ENCODE peak calls at places on chromosomes 6 and 20, in four cellular contexts. S, W, G and N are unnamed samples.

GRCh38 chr6:72552938-72553337 is 68.9 kb upstream of the KCNQ5 start:
- DNase-seq in W (no peak), G (no peak), S (no peak), N (no peak)

GRCh38 chr6:107539849-107540464 is 50.0 kb downstream of the SOBP start:
- DNase-seq in G (no peak), W (no peak), S (no peak), N (no peak)

GRCh38 chr20:21151791-21152190 is 25.9 kb downstream of the KIZ start:
- DNase-seq in S (no peak), W (no peak), G (no peak), N (no peak)

GRCh38 chr6:1404066-1404712 is 14.8 kb downstream of the FOXF2 start:
- DNase-seq in G (no peak), W (no peak), S (no peak), N (no peak)

GRCh38 chr6:49949062-49949461 is 14.9 kb downstream of the DEFB114 start:
- DNase-seq in G (no peak), W (no peak), S (no peak), N (no peak)

GRCh38 chr20:35837577-35838195 is 65.9 kb downstream of the PHF20 start:
- DNase-seq in W (no peak), G (no peak), S (no peak), N (no peak)

GRCh38 chr20:59765599-59766177 is 161.3 kb downstream of the PHACTR3 start:
- DNase-seq in G (no peak), W (no peak), S (no peak), N (no peak)

GRCh38 chr20:33277471-33278441 is 5.3 kb upstream of the BPIFB1 start:
- DNase-seq in S (peak; percentile 53), G (no peak), W (no peak), N (no peak)

GRCh38 chr20:38685853-38686473 is 38.3 kb upstream of the SLC32A1 start:
- DNase-seq in G (peak; percentile 34), W (no peak), S (peak; percentile 63), N (no peak)

GRCh38 chr6:39113788-39114187 is 1.2 kb downstream of the SAYSD1 start:
- DNase-seq in S (no peak), G (no peak), W (no peak), N (no peak)

GRCh38 chr6:411402-412145 is 20.0 kb downstream of the IRF4 start:
- DNase-seq in W (no peak), S (no peak), G (no peak), N (no peak)

GRCh38 chr6:168865-169455 is 123.3 kb upstream of the DUSP22 start:
- DNase-seq in W (no peak), G (peak; percentile 20), S (peak; percentile 59), N (peak; percentile 42)

GRCh38 chr6:55636406-55637102 is 57.6 kb upstream of the HMGCLL1 start:
- DNase-seq in W (no peak), G (peak; percentile 25), S (no peak), N (no peak)

GRCh38 chr6:115901896-115902295 is 158.8 kb downstream of the FRK start:
- DNase-seq in G (no peak), S (no peak), W (no peak), N (no peak)

GRCh38 chr6:100217225-100217624 is 223.2 kb upstream of the MCHR2 start:
- DNase-seq in W (no peak), S (no peak), G (no peak), N (no peak)

GRCh38 chr6:63923139-63923739 is 287.6 kb downstream of the PHF3 start:
- DNase-seq in S (peak; percentile 52), W (no peak), G (peak; percentile 7), N (peak; percentile 47)

GRCh38 chr20:16713056-16713455 is 16.8 kb upstream of the SNRPB2 start:
- DNase-seq in S (no peak), G (no peak), W (no peak), N (no peak)

GRCh38 chr20:25461281-25461650 is 53.8 kb downstream of the GINS1 start:
- DNase-seq in S (no peak), W (no peak), G (no peak), N (no peak)

GRCh38 chr6:15299430-15300131 is 53.7 kb downstream of the JARID2 start:
- DNase-seq in S (peak; percentile 60), G (no peak), W (peak; percentile 90), N (no peak)

GRCh38 chr20:50729925-50730764 is 1.2 kb upstream of the PARD6B start:
- DNase-seq in S (peak; percentile 55), G (no peak), W (no peak), N (peak; percentile 28)

GRCh38 chr6:91271807-91272206 is 684.9 kb upstream of the MAP3K7 start:
- DNase-seq in G (no peak), S (no peak), W (no peak), N (no peak)

GRCh38 chr6:72111611-72112010 is 225.3 kb downstream of the RIMS1 start:
- DNase-seq in G (no peak), W (no peak), S (no peak), N (no peak)

GRCh38 chr6:56101141-56101553 is 146.2 kb downstream of the COL21A1 start:
- DNase-seq in W (no peak), S (peak; percentile 48), G (peak; percentile 9), N (no peak)

GRCh38 chr6:45555981-45556771 is 178.4 kb upstream of the SUPT3H start:
- DNase-seq in G (no peak), S (peak; percentile 8), W (no peak), N (no peak)

GRCh38 chr6:56416247-56416646 is 168.9 kb upstream of the COL21A1 start:
- DNase-seq in G (no peak), S (no peak), W (no peak), N (no peak)

GRCh38 chr6:7238900-7239589 is 74.0 kb downstream of the SSR1 start:
- DNase-seq in W (no peak), S (peak; percentile 94), G (peak; percentile 56), N (peak; percentile 79)

GRCh38 chr20:46093531-46093930 is 3.8 kb upstream of the NCOA5 start:
- DNase-seq in W (no peak), S (no peak), G (no peak), N (no peak)

GRCh38 chr20:10501377-10501776 is 66.3 kb downstream of the SLX4IP start:
- DNase-seq in S (no peak), W (no peak), G (no peak), N (no peak)

GRCh38 chr20:45783656-45784294 is 7.9 kb downstream of the WFDC3 start:
- DNase-seq in W (no peak), S (no peak), G (no peak), N (no peak)

GRCh38 chr20:46324960-46325703 is 16.8 kb upstream of the CDH22 start:
- DNase-seq in G (peak; percentile 62), W (no peak), S (peak; percentile 69), N (peak; percentile 71)

GRCh38 chr6:20840675-20841074 is 306.4 kb downstream of the CDKAL1 start:
- DNase-seq in W (no peak), G (no peak), S (no peak), N (no peak)

GRCh38 chr6:20837189-20837588 is 302.9 kb downstream of the CDKAL1 start:
- DNase-seq in G (no peak), S (no peak), W (peak; percentile 25), N (no peak)

GRCh38 chr6:20838113-20838512 is 303.9 kb downstream of the CDKAL1 start:
- DNase-seq in S (no peak), G (no peak), W (no peak), N (no peak)

GRCh38 chr6:20841806-20842205 is 307.5 kb downstream of the CDKAL1 start:
- DNase-seq in W (no peak), G (no peak), S (no peak), N (no peak)

DNA sequence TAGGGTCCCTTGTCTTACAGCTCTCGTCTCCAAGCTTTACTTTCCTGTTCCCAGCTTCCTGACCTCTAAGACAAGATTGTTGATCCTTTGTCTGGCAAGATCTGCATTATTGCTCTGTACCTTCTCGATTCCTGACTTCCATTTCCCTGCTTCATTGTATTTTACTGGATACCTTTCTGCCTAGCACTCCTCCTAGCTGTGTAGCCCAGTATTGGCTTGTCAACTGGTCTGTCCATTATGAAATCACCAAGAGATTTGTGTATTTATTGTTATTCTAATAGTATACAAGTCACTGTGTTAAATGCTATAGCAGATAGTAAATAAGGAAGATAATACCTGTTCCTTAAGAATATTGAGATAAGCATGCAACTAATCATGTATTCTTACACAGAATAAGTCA is 305.4 kb downstream of the CDKAL1 start:
- DNase-seq in G (no peak), S (no peak), W (no peak), N (no peak)
- TF ChIP-seq PBX3 in G (no peak), S (no peak), W (no peak), N (no peak)

DNA sequence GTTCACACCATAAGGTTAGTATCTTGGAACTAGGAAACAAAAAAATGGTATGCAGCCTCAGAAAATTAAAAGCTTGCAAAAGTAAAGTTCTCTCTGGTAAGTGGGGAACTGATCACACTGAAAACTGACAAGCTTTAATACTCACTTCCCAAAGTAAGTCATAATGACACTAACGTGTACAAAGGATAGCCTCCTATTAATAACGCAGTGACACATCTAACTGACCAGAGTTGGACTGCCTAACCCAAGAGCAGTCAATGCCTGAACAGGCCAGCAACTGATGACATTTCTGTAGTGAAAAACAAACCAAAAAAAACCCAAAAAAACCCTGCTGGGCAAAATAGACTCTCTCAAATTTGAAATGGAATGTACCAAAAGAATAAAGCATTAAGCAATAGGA is 30.7 kb downstream of the CHD6 start:
- DNase-seq in S (no peak), G (no peak), W (no peak), N (no peak)
- H3K9me3 ChIP-seq in S (peaks cover 24% of the 10 kb centered on the region), G (peaks cover 15% of the 10 kb centered on the region), W (peaks cover 2% of the 10 kb centered on the region), N (peaks cover 6% of the 10 kb centered on the region)

GRCh38 chr20:43937586-43937985 is 22.9 kb downstream of the TOX2 start:
- DNase-seq in S (no peak), G (no peak), W (no peak), N (no peak)

GRCh38 chr20:43938017-43938655 is 23.5 kb downstream of the TOX2 start:
- DNase-seq in G (no peak), S (no peak), W (no peak), N (no peak)

GRCh38 chr20:43939762-43940121 is 25.1 kb downstream of the TOX2 start:
- DNase-seq in S (no peak), G (no peak), W (no peak), N (no peak)

GRCh38 chr20:43940518-43941225 is 26.0 kb downstream of the TOX2 start:
- DNase-seq in W (no peak), G (no peak), S (no peak), N (no peak)

GRCh38 chr20:43938932-43939761 is 24.5 kb downstream of the TOX2 start:
- DNase-seq in W (no peak), S (peak; percentile 72), G (peak; percentile 54), N (no peak)
- TF ChIP-seq PBX3 in W (no peak), S (no peak), G (no peak), N (peak; percentile 22)

DNA sequence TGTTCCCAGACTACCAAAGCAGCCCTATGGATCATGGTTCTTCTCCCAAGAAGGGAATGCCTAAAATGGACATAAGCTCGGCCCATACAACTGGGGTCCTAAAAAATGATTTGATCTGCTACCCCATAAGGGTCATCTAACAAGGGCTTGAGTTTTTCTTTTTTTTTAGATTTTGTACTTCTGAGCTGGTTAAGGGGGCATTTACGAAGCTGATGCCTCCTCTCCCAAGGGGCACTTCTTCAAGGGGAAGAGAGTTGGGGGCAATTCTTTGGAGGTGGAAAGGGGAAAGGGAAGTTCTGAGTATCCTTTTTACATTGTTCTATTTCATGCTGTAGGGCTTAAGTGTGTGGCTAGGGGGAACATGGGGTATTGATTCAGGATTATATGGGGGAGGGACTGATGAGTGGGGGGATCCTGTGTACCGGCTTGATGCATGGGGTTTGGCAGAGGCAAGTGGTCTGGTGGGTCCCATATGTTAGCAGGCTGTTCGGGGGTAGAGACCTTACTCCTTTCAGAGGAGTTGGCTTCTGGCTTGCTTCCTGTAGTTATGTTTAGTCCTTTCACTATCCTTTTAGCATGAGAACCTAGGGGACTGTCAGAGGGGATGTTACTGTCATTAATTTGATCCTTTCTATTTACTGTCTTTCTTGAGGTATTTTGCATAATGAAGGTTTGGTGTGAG is 8.1 kb upstream of the ZNFX1 start:
- DNase-seq in G (no peak), S (no peak), W (no peak), N (no peak)
- H3K9me3 ChIP-seq in G (peaks cover 9% of the 10 kb centered on the region), S (no peaks in the 10 kb centered on the region), W (peaks cover 35% of the 10 kb centered on the region), N (no peaks in the 10 kb centered on the region)

GRCh38 chr6:133646021-133646682 is 242.8 kb upstream of the TCF21 start:
- DNase-seq in S (no peak), W (no peak), G (no peak), N (no peak)
- TF ChIP-seq PBX3 in S (no peak), W (no peak), G (no peak), N (no peak)